ENCODE peak calls at places on chromosome 16, in four cellular contexts. M is PC-3, E is mesenteric fat pad, J is mesendoderm. F is an unnamed sample.

GRCh38 chr16:4246777-4247476 is 5.0 kb upstream of the SRL start:
- DNase-seq in M (no peak), E (no peak), J (no peak), F (no peak)

GRCh38 chr16:21100447-21100846 is 50.2 kb downstream of the DNAH3 start:
- DNase-seq in M (peak; percentile 77), E (no peak), J (no peak), F (no peak)

GRCh38 chr16:31354394-31355291 is at the start of gene ITGAX:
- DNase-seq in M (peak; percentile 3), E (peak; percentile 26), J (peak; percentile 55), F (no peak)

GRCh38 chr16:72794986-72795385 is 252.9 kb downstream of the ZFHX3 start:
- DNase-seq in M (no peak), E (no peak), J (no peak), F (no peak)

GRCh38 chr16:84303023-84303422 is 8.3 kb downstream of the WFDC1 start:
- DNase-seq in M (no peak), E (no peak), J (no peak), F (no peak)

GRCh38 chr16:63447121-63447520 is 1410.9 kb upstream of the CDH8 start:
- DNase-seq in M (no peak), E (no peak), J (peak; percentile 31), F (no peak)

GRCh38 chr16:73298562-73298961 is 250.6 kb upstream of the ZFHX3 start:
- DNase-seq in M (no peak), E (no peak), J (peak; percentile 92), F (no peak)

GRCh38 chr16:69647020-69647419 is 79.3 kb downstream of the NQO1 start:
- DNase-seq in M (no peak), E (no peak), J (no peak), F (no peak)

F was measured in HT-29.